ENCODE peak calls at places on chromosomes 1 and 21, in ten cellular contexts. T is NCI-H345; Y is stimulated activated CD4-positive, alpha-beta T cell treated with anti-CD3 and anti-CD28 coated beads, Interleukin-1b, Interleukin-23, amount 100 ng/mL, for 24 hours; N is Panc1; A is stimulated activated CD8-positive, alpha-beta memory T cell treated with anti-CD3 and anti-CD28 coated beads, Interleukin-15, amount 100 ng/mL, for 24 hours; J is neuronal stem cell; Z is ELR; B is breast epithelium; E is HEK293T; M is iPS DF 6.9. W is an unnamed sample.

GRCh38 chr1:68083686-68084085 is 33.3 kb upstream of the DIRAS3 start:
- DNase-seq in T (no peak), Y (no peak), N (no peak), A (no peak), J (no peak), Z (no peak), B (no peak), E (no peak), M (no peak), W (no peak)

GRCh38 chr1:151193856-151194255 is 3.9 kb upstream of the VPS72 start:
- DNase-seq in T (no peak), Y (no peak), N (no peak), A (no peak), J (no peak), Z (peak), B (no peak), E (no peak), M (no peak), W (no peak)

GRCh38 chr1:206556047-206556747 is 48.9 kb downstream of the RASSF5 start:
- DNase-seq in T (peak), Y (no peak), N (no peak), A (no peak), J (no peak), Z (no peak), B (no peak), E (no peak), M (no peak), W (no peak)

GRCh38 chr1:119987112-119987511 is 82.3 kb downstream of the NOTCH2 start:
- DNase-seq in T (no peak), Y (no peak), N (no peak), A (no peak), J (no peak), Z (peak), B (no peak), E (no peak), M (no peak), W (no peak)

GRCh38 chr1:47725732-47726495 is 271.3 kb downstream of the TRABD2B start:
- DNase-seq in T (peak), Y (peak), N (peak), A (peak), J (peak), Z (peak), B (peak), E (peak), M (peak), W (no peak)

GRCh38 chr1:204773246-204773645 is 87.7 kb upstream of the LRRN2 start:
- DNase-seq in T (no peak), Y (no peak), N (no peak), A (no peak), J (no peak), Z (no peak), B (no peak), E (no peak), M (no peak), W (no peak)

GRCh38 chr1:161805399-161806197 is 39.5 kb downstream of the ATF6 start:
- DNase-seq in T (no peak), Y (no peak), N (no peak), A (no peak), J (no peak), Z (no peak), B (no peak), E (no peak), M (no peak), W (no peak)

GRCh38 chr1:212607206-212607923 is 1.2 kb upstream of the ATF3 start:
- DNase-seq in T (peak), Y (no peak), N (no peak), A (no peak), J (no peak), Z (peak), B (peak), E (no peak), M (no peak), W (peak)

GRCh38 chr1:245092638-245092976 is 62.2 kb upstream of the KIF26B start:
- DNase-seq in T (no peak), Y (no peak), N (no peak), A (no peak), J (no peak), Z (no peak), B (no peak), E (no peak), M (no peak), W (no peak)

GRCh38 chr21:46001821-46002681 is 20.5 kb downstream of the COL6A1 start:
- DNase-seq in T (no peak), Y (no peak), N (no peak), A (no peak), J (no peak), Z (no peak), B (peak), E (no peak), M (no peak), W (peak)

GRCh38 chr1:11842154-11843041 is 5.2 kb downstream of the NPPA start:
- DNase-seq in T (peak), Y (no peak), N (no peak), A (no peak), J (no peak), Z (no peak), B (no peak), E (no peak), M (no peak), W (no peak)

GRCh38 chr1:172885411-172885810 is 165.3 kb downstream of the TNFSF18 start:
- DNase-seq in T (no peak), Y (no peak), N (no peak), A (no peak), J (no peak), Z (peak), B (no peak), E (no peak), M (no peak), W (no peak)

GRCh38 chr1:23103001-23103879 is 65.4 kb downstream of the LUZP1 start:
- DNase-seq in T (no peak), Y (peak), N (peak), A (no peak), J (no peak), Z (peak), B (no peak), E (no peak), M (no peak), W (no peak)

GRCh38 chr1:85289207-85289847 is 12.9 kb upstream of the BCL10 start:
- DNase-seq in T (no peak), Y (no peak), N (peak), A (no peak), J (no peak), Z (peak), B (no peak), E (no peak), M (no peak), W (no peak)

GRCh38 chr1:86394416-86394815 is 1.7 kb downstream of the ODF2L start:
- DNase-seq in T (no peak), Y (no peak), N (no peak), A (no peak), J (no peak), Z (peak), B (no peak), E (no peak), M (no peak), W (no peak)

GRCh38 chr1:196857188-196857587 is 30.7 kb upstream of the CFHR4 start:
- DNase-seq in T (no peak), Y (no peak), N (no peak), A (no peak), J (no peak), Z (no peak), B (no peak), E (no peak), M (no peak), W (no peak)

GRCh38 chr1:111221633-111222286 is 5.8 kb upstream of the CHI3L2 start:
- DNase-seq in T (no peak), Y (no peak), N (no peak), A (no peak), J (no peak), Z (no peak), B (no peak), E (no peak), M (no peak), W (no peak)

GRCh38 chr1:229022595-229023350 is 248.1 kb upstream of the RAB4A start:
- DNase-seq in T (no peak), Y (no peak), N (no peak), A (no peak), J (no peak), Z (no peak), B (no peak), E (no peak), M (no peak), W (no peak)

GRCh38 chr21:16794944-16795343 is 717.9 kb upstream of the CXADR start:
- DNase-seq in T (no peak), Y (no peak), N (peak), A (no peak), J (no peak), Z (peak), B (no peak), E (no peak), M (no peak), W (no peak)

GRCh38 chr1:175317309-175317708 is 124.7 kb upstream of the KIAA0040 start:
- DNase-seq in T (no peak), Y (no peak), N (no peak), A (no peak), J (no peak), Z (no peak), B (no peak), E (peak), M (peak), W (peak)

GRCh38 chr1:33137800-33138199 is 44.0 kb downstream of the TRIM62 start:
- DNase-seq in T (no peak), Y (no peak), N (no peak), A (peak), J (peak), Z (peak), B (no peak), E (peak), M (no peak), W (peak)

GRCh38 chr1:151166506-151166956 is 587 bp downstream of the SCNM1 start:
- DNase-seq in T (no peak), Y (no peak), N (no peak), A (no peak), J (no peak), Z (peak), B (no peak), E (peak), M (no peak), W (no peak)

GRCh38 chr1:117579221-117579906 is 26.5 kb upstream of the TENT5C start:
- DNase-seq in T (no peak), Y (no peak), N (no peak), A (no peak), J (no peak), Z (no peak), B (no peak), E (no peak), M (no peak), W (no peak)

W was measured in H1.